ENCODE peak calls at places on chromosomes 3 and 15, in four cellular contexts. One of them, this sample, is unnamed.

GRCh38 chr3:151169700-151170224 is 33.3 kb downstream of the GPR171 start:
- DNase-seq in HCT116: no peak
- DNase-seq in K562: no peak
- DNase-seq in HepG2: no peak
- DNase-seq in this sample: no peak

GRCh38 chr3:88188436-88188835 is 38.7 kb downstream of the C3orf38 start:
- DNase-seq in HCT116: no peak
- DNase-seq in K562: peak
- DNase-seq in HepG2: peak
- DNase-seq in this sample: no peak

GRCh38 chr15:95932676-95933075 is 397.8 kb upstream of the NR2F2 start:
- DNase-seq in HCT116: peak
- DNase-seq in K562: no peak
- DNase-seq in HepG2: no peak
- DNase-seq in this sample: no peak

GRCh38 chr15:63729115-63729884 is 104.4 kb downstream of the HERC1 start:
- DNase-seq in HCT116: no peak
- DNase-seq in K562: no peak
- DNase-seq in HepG2: no peak
- DNase-seq in this sample: no peak

GRCh38 chr3:73072634-73073033 is 11.2 kb downstream of the EBLN2 start:
- DNase-seq in HCT116: no peak
- DNase-seq in K562: peak
- DNase-seq in HepG2: no peak
- DNase-seq in this sample: no peak

GRCh38 chr3:67389176-67389575 is 265.2 kb downstream of the SUCLG2 start:
- DNase-seq in HCT116: no peak
- DNase-seq in K562: no peak
- DNase-seq in HepG2: no peak
- DNase-seq in this sample: no peak

GRCh38 chr3:174321549-174321948 is 537.6 kb upstream of the NAALADL2 start:
- DNase-seq in HCT116: no peak
- DNase-seq in K562: no peak
- DNase-seq in HepG2: no peak
- DNase-seq in this sample: no peak

GRCh38 chr3:135329479-135329878 is 534.4 kb downstream of the EPHB1 start:
- DNase-seq in HCT116: no peak
- DNase-seq in K562: no peak
- DNase-seq in HepG2: no peak
- DNase-seq in this sample: no peak

GRCh38 chr3:130626021-130626420 is 109.0 kb downstream of the COL6A6 start:
- DNase-seq in HCT116: no peak
- DNase-seq in K562: no peak
- DNase-seq in HepG2: no peak
- DNase-seq in this sample: no peak

GRCh38 chr3:101954946-101955345 is 105.6 kb downstream of the NFKBIZ start:
- DNase-seq in HCT116: no peak
- DNase-seq in K562: no peak
- DNase-seq in HepG2: no peak
- DNase-seq in this sample: no peak

GRCh38 chr3:107199962-107200465 is 177.2 kb upstream of the CCDC54 start:
- DNase-seq in HCT116: no peak
- DNase-seq in K562: no peak
- DNase-seq in HepG2: no peak
- DNase-seq in this sample: no peak

GRCh38 chr3:42710323-42711021 is 7.9 kb upstream of the HHATL start:
- DNase-seq in HCT116: no peak
- DNase-seq in K562: no peak
- DNase-seq in HepG2: no peak
- DNase-seq in this sample: no peak

GRCh38 chr3:44995142-44995770 is 19.2 kb downstream of the EXOSC7 start:
- DNase-seq in HCT116: no peak
- DNase-seq in K562: no peak
- DNase-seq in HepG2: no peak
- DNase-seq in this sample: no peak

GRCh38 chr3:157542711-157543485 is 39.7 kb upstream of the VEPH1 start:
- DNase-seq in HCT116: no peak
- DNase-seq in K562: no peak
- DNase-seq in HepG2: no peak
- DNase-seq in this sample: no peak

GRCh38 chr3:186849392-186849975 is 7.0 kb downstream of the ADIPOQ start:
- DNase-seq in HCT116: peak
- DNase-seq in K562: no peak
- DNase-seq in HepG2: peak
- DNase-seq in this sample: peak

GRCh38 chr3:25027639-25028038 is 400.4 kb upstream of the RARB start:
- DNase-seq in HCT116: no peak
- DNase-seq in K562: no peak
- DNase-seq in HepG2: no peak
- DNase-seq in this sample: no peak

GRCh38 chr15:76991048-76991447 is 3.9 kb upstream of the PSTPIP1 start:
- DNase-seq in HCT116: no peak
- DNase-seq in K562: no peak
- DNase-seq in HepG2: no peak
- DNase-seq in this sample: no peak

GRCh38 chr15:29668120-29668602 is 154.1 kb downstream of the TJP1 start:
- DNase-seq in HCT116: peak
- DNase-seq in K562: peak
- DNase-seq in HepG2: peak
- DNase-seq in this sample: no peak

DNA sequence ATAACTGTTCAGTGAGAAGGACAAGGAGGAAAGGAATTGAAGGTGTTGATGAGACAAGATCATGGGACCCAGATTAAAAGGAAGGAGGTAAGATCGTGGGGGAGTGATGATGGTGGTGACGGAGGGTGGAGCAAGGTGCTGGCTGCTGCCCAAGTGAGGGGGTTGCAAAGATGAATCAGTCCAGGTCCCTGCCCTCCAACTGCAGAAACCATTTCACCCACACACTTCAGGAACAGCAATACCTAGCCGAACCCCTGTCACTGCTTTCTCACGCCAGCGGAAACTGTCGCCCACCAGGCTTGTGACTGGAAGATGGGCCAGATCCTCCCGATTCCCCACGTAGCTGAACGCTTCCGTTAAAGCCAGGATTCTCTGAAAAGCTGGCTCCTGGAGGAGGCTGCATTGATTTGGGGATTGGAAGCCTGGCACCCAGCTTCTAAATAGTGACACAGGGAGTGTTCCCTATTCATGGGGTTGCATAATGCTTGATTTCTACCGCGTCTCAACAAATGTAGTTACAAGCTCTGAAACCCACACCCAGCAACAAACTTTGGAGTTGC is 3.2 kb upstream of the LSG1 start:
- DNase-seq in HCT116: no peak
- DNase-seq in K562: peak
- DNase-seq in HepG2: no peak
- DNase-seq in this sample: no peak
- TF ChIP-seq TCF7L2 in HCT116: no peak
- TF ChIP-seq TCF7L2 in K562: no peak
- TF ChIP-seq TCF7L2 in HepG2: no peak
- TF ChIP-seq TCF7L2 in this sample: no peak

GRCh38 chr3:97820780-97821179 is 1.0 kb upstream of the CRYBG3 start:
- DNase-seq in HCT116: no peak
- DNase-seq in K562: no peak
- DNase-seq in HepG2: no peak
- DNase-seq in this sample: no peak
- H3K4me3 ChIP-seq in HCT116: peak
- H3K4me3 ChIP-seq in K562: no peak
- H3K4me3 ChIP-seq in HepG2: peak
- H3K4me3 ChIP-seq in this sample: peak

DNA sequence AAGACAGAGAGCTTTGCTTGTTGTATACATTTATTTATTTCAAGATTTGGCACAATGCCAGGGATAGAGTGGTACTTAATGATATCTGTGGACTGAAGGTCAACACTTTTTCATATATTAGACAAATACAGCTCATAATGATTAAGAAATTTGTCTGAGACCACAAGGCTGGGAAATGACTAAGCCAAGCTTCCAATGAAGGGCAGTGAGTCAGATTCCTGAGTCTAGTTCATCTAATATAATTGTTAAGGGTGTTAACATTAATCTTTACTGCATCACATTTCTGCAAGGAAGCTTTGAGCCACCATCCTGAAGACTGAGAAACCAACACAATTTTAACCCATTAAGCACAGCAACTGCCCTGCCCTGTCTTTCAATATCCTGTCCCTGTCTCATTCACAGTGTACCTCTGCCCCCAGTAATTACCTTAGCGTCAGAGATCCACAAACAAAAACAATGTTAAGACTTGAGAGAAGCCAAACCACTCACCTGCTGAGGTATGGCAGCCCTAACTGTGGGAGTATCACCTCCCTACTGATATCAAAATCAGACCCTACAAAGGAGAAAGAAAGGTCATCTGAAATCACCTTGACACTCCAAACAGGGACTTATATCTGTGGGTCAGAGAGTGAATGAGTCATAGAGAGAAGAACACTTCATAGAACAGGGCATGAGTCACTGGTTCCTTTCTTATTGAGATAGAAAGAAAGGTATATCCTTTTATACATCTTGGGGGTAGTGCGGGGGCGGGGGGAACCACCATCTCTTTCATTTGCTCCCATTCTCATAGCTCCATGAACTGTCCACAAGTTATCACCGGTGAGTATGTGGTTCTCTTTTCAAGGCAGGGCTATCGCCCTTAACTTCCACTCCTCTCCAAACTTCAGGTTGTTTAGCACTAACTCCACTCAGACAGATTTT is 74.7 kb downstream of the MAGI1 start:
- DNase-seq in HCT116: peak
- DNase-seq in K562: no peak
- DNase-seq in HepG2: peak
- DNase-seq in this sample: peak
- TF ChIP-seq REST in HCT116: no peak
- TF ChIP-seq REST in K562: no peak
- TF ChIP-seq REST in HepG2: no peak
- TF ChIP-seq REST in this sample: no peak

GRCh38 chr3:124635169-124635539 is 95.1 kb upstream of the UMPS start:
- DNase-seq in HCT116: no peak
- DNase-seq in K562: no peak
- DNase-seq in HepG2: peak
- DNase-seq in this sample: no peak

GRCh38 chr3:124639406-124640237 is 90.6 kb upstream of the UMPS start:
- DNase-seq in HCT116: no peak
- DNase-seq in K562: no peak
- DNase-seq in HepG2: no peak
- DNase-seq in this sample: no peak

GRCh38 chr3:124634210-124635168 is 95.8 kb upstream of the UMPS start:
- DNase-seq in HCT116: no peak
- DNase-seq in K562: no peak
- DNase-seq in HepG2: peak
- DNase-seq in this sample: no peak

GRCh38 chr3:124636101-124636862 is 94.0 kb upstream of the UMPS start:
- DNase-seq in HCT116: no peak
- DNase-seq in K562: peak
- DNase-seq in HepG2: no peak
- DNase-seq in this sample: no peak

GRCh38 chr3:124636863-124637296 is 93.4 kb upstream of the UMPS start:
- DNase-seq in HCT116: no peak
- DNase-seq in K562: no peak
- DNase-seq in HepG2: peak
- DNase-seq in this sample: no peak
- TF ChIP-seq TCF7L2 in HCT116: no peak
- TF ChIP-seq TCF7L2 in K562: no peak
- TF ChIP-seq TCF7L2 in HepG2: no peak
- TF ChIP-seq TCF7L2 in this sample: no peak